ENCODE peak calls at places on chromosomes 3 and 15, in nine cellular contexts. S, A, O, V, M, W, F, R and Z are unnamed samples.

GRCh38 chr3:146125946-146126345 is 35.0 kb downstream of the PLOD2 start:
- DNase-seq in S (no peak), A (no peak), O (peak; percentile 73), V (no peak), M (peak; percentile 91), W (no peak), F (no peak), R (no peak), Z (peak; percentile 96)

GRCh38 chr15:78242128-78242527 is 7.8 kb upstream of the ACSBG1 start:
- DNase-seq in S (no peak), A (peak; percentile 43), O (peak; percentile 43), V (peak; percentile 59), M (peak; percentile 29), W (no peak), F (no peak), R (peak; percentile 56), Z (peak; percentile 18)

GRCh38 chr15:68300115-68300940 is 22.8 kb downstream of the FEM1B start:
- DNase-seq in S (no peak), A (no peak), O (no peak), V (peak; percentile 22), M (no peak), W (no peak), F (no peak), R (no peak), Z (no peak)

GRCh38 chr15:77519540-77519939 is 98.9 kb downstream of the HMG20A start:
- DNase-seq in S (no peak), A (no peak), O (no peak), V (no peak), M (peak; percentile 46), W (no peak), F (no peak), R (no peak), Z (no peak)

GRCh38 chr15:75152382-75153079 is 49.2 kb upstream of the C15orf39 start:
- DNase-seq in S (no peak), A (no peak), O (no peak), V (no peak), M (no peak), W (no peak), F (no peak), R (no peak), Z (no peak)

GRCh38 chr3:151835751-151836550 is 22.0 kb downstream of the AADAC start:
- DNase-seq in S (no peak), A (no peak), O (peak; percentile 23), V (no peak), M (peak; percentile 43), W (no peak), F (no peak), R (peak; percentile 55), Z (peak; percentile 28)

GRCh38 chr15:25175789-25176615 is 221.2 kb downstream of the SNRPN start:
- DNase-seq in S (no peak), A (peak; percentile 28), O (peak; percentile 2), V (peak; percentile 15), M (no peak), W (peak; percentile 20), F (no peak), R (no peak), Z (no peak)

GRCh38 chr3:134477938-134478337 is 7.8 kb downstream of the ANAPC13 start:
- DNase-seq in S (no peak), A (no peak), O (peak; percentile 39), V (no peak), M (peak; percentile 87), W (no peak), F (no peak), R (no peak), Z (peak; percentile 35)